ENCODE peak calls at places on chromosomes 13 and 19, in nine cellular contexts. I, T, X, S, F, H, D, N and B are unnamed samples.

GRCh38 chr19:17488593-17489391 is 18.5 kb downstream of the SLC27A1 start:
- DNase-seq in I (peak), T (no peak), X (peak), S (peak), F (no peak), H (peak), D (no peak), N (peak), B (peak)

GRCh38 chr13:21670883-21671792 is at the start of gene FGF9:
- DNase-seq in I (peak), T (no peak), X (peak), S (peak), F (peak), H (peak), D (peak), N (peak), B (peak)

GRCh38 chr19:14113762-14114414 is 3.7 kb downstream of the PRKACA start:
- DNase-seq in I (no peak), T (no peak), X (no peak), S (peak), F (no peak), H (peak), D (no peak), N (no peak), B (no peak)

GRCh38 chr13:37753776-37754175 is 115.8 kb downstream of the TRPC4 start:
- DNase-seq in I (no peak), T (no peak), X (no peak), S (no peak), F (no peak), H (no peak), D (no peak), N (no peak), B (no peak)

GRCh38 chr19:46022061-46022430 is 807 bp downstream of the PGLYRP1 start:
- DNase-seq in I (no peak), T (no peak), X (no peak), S (no peak), F (no peak), H (no peak), D (no peak), N (no peak), B (no peak)

GRCh38 chr13:34459856-34460255 is 482.2 kb upstream of the NBEA start:
- DNase-seq in I (no peak), T (no peak), X (no peak), S (peak), F (no peak), H (no peak), D (no peak), N (peak), B (no peak)

GRCh38 chr19:41691268-41691970 is 3.3 kb upstream of the CEACAM7 start:
- DNase-seq in I (peak), T (peak), X (peak), S (peak), F (no peak), H (no peak), D (no peak), N (peak), B (no peak)

GRCh38 chr13:72205773-72206172 is 338.8 kb upstream of the DACH1 start:
- DNase-seq in I (no peak), T (no peak), X (peak), S (no peak), F (no peak), H (no peak), D (peak), N (no peak), B (no peak)

GRCh38 chr19:33627962-33628839 is 6.4 kb downstream of the CHST8 start:
- DNase-seq in I (no peak), T (no peak), X (no peak), S (no peak), F (no peak), H (no peak), D (no peak), N (no peak), B (no peak)

GRCh38 chr13:33863390-33863789 is 45.4 kb downstream of the RFC3 start:
- DNase-seq in I (no peak), T (no peak), X (peak), S (no peak), F (no peak), H (no peak), D (no peak), N (no peak), B (no peak)

GRCh38 chr13:37608750-37609339 is 10.3 kb upstream of the POSTN start:
- DNase-seq in I (no peak), T (no peak), X (peak), S (no peak), F (no peak), H (no peak), D (no peak), N (no peak), B (no peak)

GRCh38 chr19:12943437-12944044 is 2.1 kb upstream of the RAD23A start:
- DNase-seq in I (no peak), T (no peak), X (no peak), S (no peak), F (no peak), H (no peak), D (no peak), N (no peak), B (no peak)

GRCh38 chr13:77719128-77719527 is 21.6 kb downstream of the SLAIN1 start:
- DNase-seq in I (no peak), T (no peak), X (no peak), S (peak), F (no peak), H (no peak), D (no peak), N (no peak), B (no peak)

GRCh38 chr19:57302727-57303401 is 17.4 kb upstream of the ZNF543 start:
- DNase-seq in I (no peak), T (no peak), X (no peak), S (no peak), F (no peak), H (no peak), D (no peak), N (peak), B (no peak)

GRCh38 chr19:4749870-4750269 is 26.2 kb upstream of the DPP9 start:
- DNase-seq in I (peak), T (no peak), X (no peak), S (no peak), F (no peak), H (no peak), D (no peak), N (no peak), B (no peak)

GRCh38 chr19:7489609-7490044 is 792 bp upstream of the PEX11G start:
- DNase-seq in I (no peak), T (no peak), X (no peak), S (no peak), F (no peak), H (no peak), D (no peak), N (no peak), B (no peak)

GRCh38 chr19:35292986-35293732 is 1.2 kb downstream of the MAG start:
- DNase-seq in I (no peak), T (no peak), X (no peak), S (no peak), F (no peak), H (no peak), D (no peak), N (no peak), B (no peak)

GRCh38 chr19:48616491-48617056 is 1.7 kb upstream of the FAM83E start:
- DNase-seq in I (no peak), T (no peak), X (no peak), S (no peak), F (no peak), H (no peak), D (no peak), N (no peak), B (no peak)

GRCh38 chr19:45767881-45768643 is 990 bp downstream of the SIX5 start:
- DNase-seq in I (no peak), T (no peak), X (peak), S (peak), F (peak), H (peak), D (peak), N (peak), B (no peak)

GRCh38 chr13:64871742-64872141 is 2358.4 kb downstream of the PCDH9 start:
- DNase-seq in I (no peak), T (no peak), X (no peak), S (no peak), F (peak), H (no peak), D (no peak), N (peak), B (no peak)

GRCh38 chr19:13817615-13818371 is 22.6 kb downstream of the ZSWIM4 start:
- DNase-seq in I (no peak), T (no peak), X (no peak), S (no peak), F (no peak), H (peak), D (no peak), N (no peak), B (no peak)

GRCh38 chr13:90793261-90793785 is 554.2 kb upstream of the MIR17HG start:
- DNase-seq in I (no peak), T (no peak), X (no peak), S (no peak), F (no peak), H (no peak), D (peak), N (peak), B (no peak)

GRCh38 chr19:12865746-12866415 is 15.4 kb downstream of the DNASE2 start:
- DNase-seq in I (no peak), T (no peak), X (no peak), S (no peak), F (no peak), H (no peak), D (no peak), N (no peak), B (no peak)

GRCh38 chr13:33285420-33286124 is at the start of gene STARD13:
- DNase-seq in I (peak), T (peak), X (peak), S (peak), F (peak), H (peak), D (peak), N (peak), B (no peak)

GRCh38 chr19:35718345-35719041 is 690 bp downstream of the KMT2B start:
- DNase-seq in I (peak), T (no peak), X (peak), S (peak), F (no peak), H (peak), D (peak), N (peak), B (no peak)

GRCh38 chr13:42405665-42406390 is 133.9 kb downstream of the AKAP11 start:
- DNase-seq in I (no peak), T (no peak), X (peak), S (peak), F (peak), H (no peak), D (peak), N (peak), B (peak)

GRCh38 chr13:109369357-109370052 is 416.9 kb downstream of the IRS2 start:
- DNase-seq in I (peak), T (no peak), X (no peak), S (no peak), F (no peak), H (no peak), D (no peak), N (no peak), B (no peak)

GRCh38 chr19:54325194-54325621 is 12.2 kb upstream of the LILRA5 start:
- DNase-seq in I (peak), T (peak), X (peak), S (peak), F (peak), H (no peak), D (peak), N (peak), B (peak)

GRCh38 chr19:36423925-36424324 is 5.5 kb upstream of the ZFP82 start:
- DNase-seq in I (peak), T (no peak), X (no peak), S (no peak), F (no peak), H (no peak), D (no peak), N (no peak), B (no peak)

GRCh38 chr13:112248909-112249592 is 127.1 kb upstream of the SPACA7 start:
- DNase-seq in I (no peak), T (no peak), X (no peak), S (no peak), F (no peak), H (no peak), D (no peak), N (no peak), B (no peak)

GRCh38 chr19:16371540-16371986 is 46.9 kb downstream of the KLF2 start:
- DNase-seq in I (no peak), T (no peak), X (no peak), S (peak), F (no peak), H (no peak), D (no peak), N (no peak), B (peak)

GRCh38 chr13:54449922-54450321 is 1421.3 kb downstream of the OLFM4 start:
- DNase-seq in I (no peak), T (no peak), X (peak), S (no peak), F (no peak), H (no peak), D (no peak), N (no peak), B (no peak)

GRCh38 chr19:42175952-42176648 is 41.4 kb downstream of the DEDD2 start:
- DNase-seq in I (peak), T (no peak), X (no peak), S (no peak), F (peak), H (no peak), D (peak), N (peak), B (no peak)

GRCh38 chr19:38596057-38596981 is 21.4 kb downstream of the MAP4K1 start:
- DNase-seq in I (peak), T (peak), X (peak), S (no peak), F (no peak), H (peak), D (no peak), N (peak), B (no peak)

GRCh38 chr13:110683203-110683883 is 22.6 kb downstream of the CARS2 start:
- DNase-seq in I (no peak), T (no peak), X (peak), S (no peak), F (peak), H (no peak), D (peak), N (peak), B (no peak)

GRCh38 chr19:48271531-48272151 is 1.8 kb downstream of the ZNF114 start:
- DNase-seq in I (peak), T (no peak), X (no peak), S (peak), F (peak), H (no peak), D (peak), N (peak), B (no peak)

GRCh38 chr13:110216403-110217041 is 90.4 kb downstream of the COL4A1 start:
- DNase-seq in I (no peak), T (no peak), X (peak), S (no peak), F (peak), H (no peak), D (peak), N (peak), B (no peak)

GRCh38 chr19:14150041-14150769 is 13.8 kb upstream of the ASF1B start:
- DNase-seq in I (peak), T (no peak), X (no peak), S (no peak), F (no peak), H (no peak), D (no peak), N (no peak), B (no peak)

GRCh38 chr13:67769987-67770341 is 539.8 kb upstream of the PCDH9 start:
- DNase-seq in I (no peak), T (no peak), X (no peak), S (no peak), F (no peak), H (no peak), D (no peak), N (no peak), B (no peak)

DNA sequence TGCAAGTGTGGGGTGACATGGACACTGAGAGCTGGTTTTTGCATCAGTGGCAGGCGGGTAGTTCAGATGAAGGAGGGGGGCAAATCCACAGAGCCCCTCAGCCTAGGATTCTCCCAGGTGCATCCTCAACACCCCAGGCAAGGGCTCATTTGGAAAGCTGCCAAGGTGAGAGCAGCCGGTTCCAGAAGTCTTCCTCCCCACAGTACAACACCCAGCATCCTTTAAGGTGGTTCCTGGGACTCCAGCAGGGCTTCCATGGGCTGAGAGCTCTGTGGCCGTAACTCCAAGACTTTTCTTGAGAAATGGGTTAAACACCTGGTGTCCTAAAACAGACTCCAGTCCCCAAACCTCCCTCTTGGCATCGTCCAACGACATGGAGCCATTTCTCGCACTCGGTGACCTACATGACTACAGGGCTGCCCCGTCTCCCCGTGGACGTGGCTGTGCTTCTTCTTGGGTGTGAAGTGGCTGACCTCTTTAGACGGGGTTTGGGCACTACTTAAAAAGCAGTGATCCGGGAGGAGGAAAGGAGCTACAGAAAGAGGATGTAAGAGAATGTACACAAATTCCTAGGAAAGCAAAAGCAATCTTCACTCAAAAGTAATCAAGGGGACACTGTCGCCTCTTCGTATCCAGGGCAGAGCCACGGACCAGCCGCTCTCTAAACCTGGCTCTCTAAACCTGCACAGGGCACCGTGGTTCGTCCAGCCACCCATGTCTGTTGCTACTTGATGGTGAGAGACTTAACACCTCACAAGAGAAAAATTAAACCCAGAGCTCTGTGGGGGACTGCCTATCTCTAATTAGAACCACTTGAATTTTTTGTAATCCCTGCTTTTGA is 25.5 kb downstream of the RANBP3 start:
- DNase-seq in I (peak), T (no peak), X (no peak), S (no peak), F (no peak), H (no peak), D (no peak), N (no peak), B (no peak)
- H3K4me3 ChIP-seq in I (no peak), T (no peak), X (no peak), S (no peak), F (no peak), H (no peak), D (no peak), N (no peak), B (no peak)

GRCh38 chr19:10518444-10519361 is 1.5 kb upstream of the S1PR5 start:
- DNase-seq in I (no peak), T (no peak), X (no peak), S (no peak), F (no peak), H (peak), D (no peak), N (no peak), B (no peak)

GRCh38 chr19:10519421-10519820 is 2.2 kb upstream of the S1PR5 start:
- DNase-seq in I (no peak), T (no peak), X (no peak), S (no peak), F (no peak), H (no peak), D (no peak), N (no peak), B (no peak)

GRCh38 chr19:10516671-10517286 is 468 bp downstream of the S1PR5 start:
- DNase-seq in I (no peak), T (no peak), X (peak), S (no peak), F (no peak), H (no peak), D (peak), N (no peak), B (no peak)

GRCh38 chr19:10517361-10517759 is at the start of gene S1PR5:
- DNase-seq in I (peak), T (no peak), X (no peak), S (no peak), F (no peak), H (peak), D (no peak), N (no peak), B (no peak)

DNA sequence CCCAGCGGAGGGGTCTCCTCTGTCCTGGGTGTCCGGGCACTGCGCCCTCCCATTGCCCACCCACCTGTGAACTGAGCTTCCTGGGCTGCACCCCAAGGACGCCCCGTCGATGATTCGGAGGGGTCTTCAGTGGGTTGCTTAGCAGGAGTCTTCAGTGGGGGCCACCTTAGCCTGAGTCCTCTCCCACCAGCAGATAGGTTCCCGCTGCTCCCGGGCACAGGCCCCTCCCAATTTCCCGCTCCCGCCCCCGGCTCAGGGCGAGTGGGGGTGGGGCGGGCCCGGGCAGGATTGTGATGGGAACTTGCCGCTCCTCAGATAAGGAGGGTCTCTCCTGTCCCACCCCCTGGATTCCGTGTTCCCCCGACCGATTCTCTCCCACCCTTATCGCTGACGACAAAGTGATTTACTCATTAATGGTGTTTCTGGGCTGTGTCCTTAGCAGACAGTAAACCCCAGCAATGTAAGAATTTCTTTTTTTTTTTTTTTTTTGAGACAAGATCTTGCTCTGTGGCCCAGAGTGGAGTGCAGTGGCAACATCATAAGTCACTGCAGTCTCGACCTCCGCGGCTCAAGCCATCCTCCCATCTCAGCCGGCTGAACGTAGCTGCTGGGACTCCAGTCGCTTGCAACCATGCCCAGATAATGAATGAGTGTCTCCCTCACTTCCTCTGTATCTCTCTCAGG is 655 bp upstream of the S1PR5 start:
- DNase-seq in I (peak), T (no peak), X (peak), S (no peak), F (no peak), H (no peak), D (peak), N (peak), B (no peak)
- H3K4me3 ChIP-seq in I (peak), T (peak), X (peak), S (no peak), F (peak), H (peak), D (peak), N (peak), B (no peak)

DNA sequence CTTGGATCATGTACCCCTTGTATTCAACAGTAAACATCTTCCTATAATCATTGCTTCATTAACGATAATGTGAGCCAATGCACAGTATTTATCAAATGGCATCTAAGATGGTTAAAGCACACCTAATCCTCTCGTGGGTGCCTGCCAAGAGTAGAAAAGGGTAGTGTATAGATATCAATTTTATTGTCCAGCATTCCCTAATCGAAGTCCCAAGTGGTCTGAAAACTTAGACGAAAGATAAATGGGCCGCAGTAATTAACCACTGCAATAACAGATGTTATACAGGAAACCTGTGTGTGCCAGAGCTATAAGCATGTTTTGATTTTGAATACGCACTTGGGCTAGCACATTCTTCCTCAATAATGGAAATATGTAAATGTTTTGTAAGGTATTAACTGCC is 642 bp upstream of the MBNL2 start:
- DNase-seq in I (no peak), T (no peak), X (no peak), S (no peak), F (no peak), H (no peak), D (no peak), N (no peak), B (no peak)
- H3K4me3 ChIP-seq in I (peak), T (peak), X (peak), S (peak), F (peak), H (peak), D (peak), N (no peak), B (peak)

GRCh38 chr13:24076636-24077035 is 83.9 kb upstream of the SPATA13 start:
- DNase-seq in I (no peak), T (no peak), X (no peak), S (no peak), F (no peak), H (no peak), D (no peak), N (no peak), B (no peak)
- H3K4me3 ChIP-seq in I (no peak), T (no peak), X (no peak), S (no peak), F (no peak), H (no peak), D (no peak), N (no peak), B (no peak)